ENCODE peak calls at places on chromosomes 13 and 19, in seven cellular contexts. W is psoas muscle; V is Caco-2; U is cardiac muscle cell; G is stimulated activated CD4-positive, alpha-beta T cell treated with anti-CD3 and anti-CD28 coated beads, Interleukin-1b, Interleukin-23, amount 100 ng/mL, for 1 hour; Y is hippocampal formation; M is fibroblast of mammary gland. A is an unnamed sample.

GRCh38 chr13:23966691-23967615 is 69.7 kb upstream of the C1QTNF9B start:
- DNase-seq in W (no peak), V (no peak), U (no peak), G (no peak), Y (no peak), M (no peak), A (peak)

GRCh38 chr19:3055741-3056453 is 6.4 kb downstream of the TLE5 start:
- DNase-seq in W (peak), V (no peak), U (no peak), G (no peak), Y (no peak), M (no peak), A (no peak)

GRCh38 chr13:110499621-110500281 is 61.8 kb downstream of the RAB20 start:
- DNase-seq in W (no peak), V (no peak), U (no peak), G (no peak), Y (no peak), M (peak), A (no peak)

GRCh38 chr13:67769063-67769986 is 539.2 kb upstream of the PCDH9 start:
- DNase-seq in W (no peak), V (no peak), U (no peak), G (no peak), Y (no peak), M (no peak), A (no peak)

GRCh38 chr13:64697226-64697625 is 2532.9 kb downstream of the PCDH9 start:
- DNase-seq in W (no peak), V (no peak), U (no peak), G (no peak), Y (no peak), M (no peak), A (no peak)

GRCh38 chr13:98541211-98541610 is 35.7 kb downstream of the STK24 start:
- DNase-seq in W (no peak), V (no peak), U (no peak), G (no peak), Y (no peak), M (peak), A (no peak)

GRCh38 chr19:27777242-27777641 is 1435.7 kb downstream of the UQCRFS1 start:
- DNase-seq in W (no peak), V (no peak), U (no peak), G (no peak), Y (no peak), M (no peak), A (no peak)

GRCh38 chr19:39568604-39569003 is 28.6 kb upstream of the EID2 start:
- DNase-seq in W (no peak), V (no peak), U (no peak), G (no peak), Y (no peak), M (peak), A (no peak)

GRCh38 chr13:44899967-44900366 is 89.3 kb downstream of the NUFIP1 start:
- DNase-seq in W (no peak), V (no peak), U (no peak), G (no peak), Y (no peak), M (no peak), A (no peak)

A was measured in stimulated activated effector memory CD8-positive, alpha-beta T cell treated with anti-CD3 and anti-CD28 coated beads, Interleukin-12 subunit alpha, Interleukin-12 subunit beta, amount 100 ng/mL, for 72 hours.